ENCODE peak calls at places on chromosomes 4 and X, in six cellular contexts. S, M, C, Y, L and Q are unnamed samples.

GRCh38 chr4:86449746-86450145 is 89.9 kb upstream of the MAPK10 start:
- DNase-seq in C (no peak), Y (no peak), S (no peak), M (peak; percentile 53), L (no peak), Q (no peak)

GRCh38 chr4:40829586-40829985 is 79.8 kb downstream of the NSUN7 start:
- DNase-seq in S (no peak), Y (no peak), L (no peak), C (no peak), M (no peak), Q (no peak)

GRCh38 chr4:153018031-153018430 is 81.9 kb downstream of the FHDC1 start:
- DNase-seq in L (no peak), Y (no peak), C (no peak), S (no peak), M (no peak), Q (no peak)

GRCh38 chr4:167873536-167873935 is 218.8 kb upstream of the ANXA10 start:
- DNase-seq in C (no peak), S (no peak), M (no peak), L (no peak), Y (no peak), Q (no peak)

GRCh38 chrX:38154818-38155217 is 65.9 kb downstream of the SRPX start:
- DNase-seq in L (no peak), C (no peak), M (no peak), Y (no peak), S (no peak), Q (no peak)

GRCh38 chrX:23792861-23793553 is 10.0 kb downstream of the SAT1 start:
- DNase-seq in S (no peak), L (no peak), Y (no peak), C (no peak), M (peak; percentile 9), Q (no peak)

GRCh38 chr4:98113005-98113404 is 30.3 kb downstream of the STPG2 start:
- DNase-seq in S (no peak), L (no peak), C (no peak), Y (peak; percentile 9), M (peak; percentile 62), Q (no peak)

GRCh38 chr4:142984871-142985585 is 138.9 kb upstream of the INPP4B start:
- DNase-seq in Y (no peak), C (no peak), M (no peak), S (no peak), L (no peak), Q (no peak)

GRCh38 chr4:184688447-184688846 is 38.9 kb downstream of the PRIMPOL start:
- DNase-seq in Y (no peak), L (no peak), M (no peak), C (no peak), S (no peak), Q (no peak)

GRCh38 chr4:185839204-185839712 is 27.3 kb upstream of the SORBS2 start:
- DNase-seq in S (peak; percentile 64), C (no peak), M (peak; percentile 31), Y (peak; percentile 71), L (peak; percentile 90), Q (no peak)

GRCh38 chr4:139419388-139419914 is 34.5 kb upstream of the RAB33B start:
- DNase-seq in C (no peak), M (peak; percentile 86), Y (no peak), S (peak; percentile 69), L (no peak), Q (no peak)

GRCh38 chr4:70360460-70360859 is at the start of gene SMR3A:
- DNase-seq in Y (no peak), C (no peak), L (no peak), S (no peak), M (no peak), Q (no peak)

GRCh38 chr4:173529505-173530325 is at the start of gene HAND2:
- DNase-seq in S (peak; percentile 85), L (no peak), M (peak; percentile 59), Y (peak; percentile 59), C (no peak), Q (no peak)

GRCh38 chr4:6308890-6309643 is 39.4 kb downstream of the WFS1 start:
- DNase-seq in M (no peak), L (no peak), S (no peak), Y (peak; percentile 57), C (peak; percentile 34), Q (no peak)

GRCh38 chr4:8641256-8641655 is 48.7 kb downstream of the CPZ start:
- DNase-seq in S (no peak), M (no peak), C (no peak), L (peak; percentile 52), Y (no peak), Q (no peak)

GRCh38 chr4:58734030-58734673 is 1624.0 kb upstream of the IGFBP7 start:
- DNase-seq in L (no peak), Y (no peak), S (no peak), C (no peak), M (no peak), Q (no peak)

GRCh38 chr4:20331642-20332041 is 79.9 kb downstream of the SLIT2 start:
- DNase-seq in M (no peak), Y (no peak), S (no peak), L (no peak), C (no peak), Q (no peak)

GRCh38 chrX:13864264-13864663 is 47.4 kb upstream of the GPM6B start:
- DNase-seq in L (no peak), S (no peak), C (no peak), Y (no peak), M (no peak), Q (no peak)

GRCh38 chr4:137909910-137910309 is 332.2 kb downstream of the SLC7A11 start:
- DNase-seq in C (no peak), L (no peak), Y (no peak), S (no peak), M (peak; percentile 45), Q (no peak)

GRCh38 chr4:185710487-185710995 is 101.5 kb downstream of the SORBS2 start:
- DNase-seq in M (no peak), C (no peak), L (no peak), Y (no peak), S (no peak), Q (no peak)

GRCh38 chrX:134569306-134569705 is 89.0 kb downstream of the PLAC1 start:
- DNase-seq in M (no peak), S (no peak), L (no peak), C (no peak), Y (no peak), Q (no peak)

GRCh38 chr4:154779362-154779947 is 1.6 kb upstream of the RBM46 start:
- DNase-seq in S (no peak), L (no peak), M (no peak), Y (peak; percentile 0), C (no peak), Q (no peak)

GRCh38 chrX:115425359-115425758 is 135.6 kb upstream of the PLS3 start:
- DNase-seq in C (no peak), Y (no peak), S (no peak), M (no peak), L (no peak), Q (no peak)

GRCh38 chr4:174437324-174437723 is 85.0 kb downstream of the HPGD start:
- DNase-seq in M (no peak), C (no peak), S (no peak), Y (no peak), L (no peak), Q (no peak)

GRCh38 chr4:14149469-14150030 is 522.0 kb upstream of the BOD1L1 start:
- DNase-seq in S (no peak), L (no peak), C (no peak), Y (no peak), M (no peak), Q (no peak)

GRCh38 chr4:78481180-78481579 is 70.4 kb upstream of the ANXA3 start:
- DNase-seq in L (no peak), Y (no peak), C (no peak), S (no peak), M (no peak), Q (no peak)

GRCh38 chr4:7326306-7326692 is 108.4 kb downstream of the PSAPL1 start:
- DNase-seq in S (no peak), M (no peak), Y (no peak), C (no peak), L (peak; percentile 54), Q (no peak)

GRCh38 chrX:31440546-31440945 is 368.7 kb upstream of the FTHL17 start:
- DNase-seq in M (no peak), S (no peak), C (no peak), L (no peak), Y (no peak), Q (no peak)

GRCh38 chr4:825063-825968 is 613 bp downstream of the CPLX1 start:
- DNase-seq in C (no peak), M (no peak), S (no peak), Y (peak; percentile 48), L (peak; percentile 69), Q (no peak)

DNA sequence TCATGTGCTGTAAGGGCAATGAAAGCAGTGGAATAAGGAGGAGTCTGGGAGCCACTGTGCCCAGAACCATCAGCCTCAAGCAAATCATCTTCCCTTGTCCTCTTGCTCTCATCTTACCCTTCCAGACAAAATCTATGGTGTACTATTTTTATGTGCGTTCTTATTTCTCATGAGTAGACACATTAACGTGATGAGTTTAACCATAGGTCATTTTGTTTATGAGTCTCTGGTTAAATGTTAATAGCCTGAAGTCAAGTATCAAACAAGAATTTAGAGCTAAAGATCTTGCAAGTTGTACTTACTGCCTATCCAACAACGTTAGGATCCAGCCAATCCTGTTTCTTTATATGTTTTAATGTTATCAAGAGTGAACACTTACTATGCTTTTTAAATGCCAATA is 495.3 kb downstream of the SPRY1 start:
- DNase-seq in L (no peak), C (no peak), Y (no peak), S (no peak), M (no peak), Q (no peak)
- H3K27ac ChIP-seq in L (no peak overlapping the region), C (no peak overlapping the region), Y (no peak overlapping the region), S (peak overlapping the region; percentile 75), M (no peak overlapping the region), Q (no peak overlapping the region)

DNA sequence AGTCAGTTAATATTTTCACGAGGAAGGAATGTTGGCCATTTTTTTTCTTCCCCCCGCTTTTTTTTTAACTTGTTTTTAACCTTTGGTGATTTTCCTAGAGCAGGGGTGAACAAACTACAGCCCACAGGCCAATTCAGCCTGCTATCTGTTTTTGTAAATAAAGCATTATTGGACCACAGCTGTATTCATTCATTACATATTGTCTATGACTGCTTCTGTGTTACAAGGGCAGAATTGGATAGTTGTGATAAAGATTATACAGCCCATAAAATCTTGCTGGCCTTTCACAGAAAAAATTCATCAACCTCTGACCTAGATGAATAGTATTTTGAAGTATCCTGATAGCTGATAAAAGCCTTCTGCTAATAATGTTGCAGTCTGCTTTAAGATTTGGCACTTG is 63.3 kb downstream of the SMAD1 start:
- DNase-seq in L (no peak), C (no peak), Y (no peak), M (no peak), S (no peak), Q (no peak)
- H3K27ac ChIP-seq in L (no peak overlapping the region), C (peak overlapping the region; percentile 9), Y (no peak overlapping the region), M (peak overlapping the region; percentile 83), S (peak overlapping the region; percentile 52), Q (no peak overlapping the region)

DNA sequence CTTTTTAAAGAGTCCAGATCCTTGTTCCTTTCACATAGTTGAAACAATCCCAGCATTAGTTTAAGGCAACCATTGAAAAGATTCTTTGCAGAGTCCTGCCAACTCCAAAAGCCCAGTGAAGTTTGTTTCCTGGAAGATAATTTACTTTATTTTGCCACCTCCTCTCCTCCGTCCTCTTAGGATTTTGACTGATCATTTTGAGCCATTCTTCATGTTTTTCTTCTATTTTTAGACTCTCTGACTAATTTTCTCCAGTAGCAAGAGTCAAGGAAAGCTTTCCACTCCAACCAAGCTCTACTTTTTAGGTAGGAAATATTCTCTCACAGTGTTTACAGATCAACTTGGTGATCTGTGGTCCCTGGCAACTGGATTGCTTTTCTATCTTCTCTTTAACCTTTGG is 10.3 kb downstream of the NCBP2L start:
- DNase-seq in M (no peak), S (no peak), L (no peak), Y (no peak), C (no peak), Q (no peak)
- H3K27ac ChIP-seq in M (no peak overlapping the region), S (no peak overlapping the region), L (no peak overlapping the region), Y (no peak overlapping the region), C (peak overlapping the region; percentile 49), Q (no peak overlapping the region)

GRCh38 chr4:76585270-76585669 is 150.2 kb downstream of the SHROOM3 start:
- DNase-seq in C (no peak), M (peak; percentile 82), Y (peak; percentile 37), S (no peak), L (no peak), Q (no peak)
- H3K27ac ChIP-seq in C (peak overlapping the region; percentile 88), M (peak overlapping the region; percentile 50), Y (no peak overlapping the region), S (peak overlapping the region; percentile 76), L (peak overlapping the region; percentile 87), Q (no peak overlapping the region)